ENCODE peak calls at places on chromosomes 5 and 9, in five cellular contexts. T is thyroid gland, K is neural progenitor cell, J is WERI-Rb-1, A is Panc1. E is an unnamed sample. For H3K36me3, the result is how much of the 10 kb centered on the place peaks cover.

GRCh38 chr5:44942524-44943001 is 133.8 kb downstream of the MRPS30 start:
- DNase-seq in T (no peak), K (peak), J (no peak), A (no peak), E (no peak)

GRCh38 chr5:141326088-141326854 is 4.0 kb upstream of the PCDHGA1 start:
- DNase-seq in T (peak), K (peak), J (peak), A (no peak), E (peak)

GRCh38 chr5:73899055-73899454 is 273.1 kb downstream of the ARHGEF28 start:
- DNase-seq in T (no peak), K (no peak), J (no peak), A (no peak), E (no peak)

GRCh38 chr5:76145945-76146344 is 62.8 kb downstream of the SV2C start:
- DNase-seq in T (peak), K (peak), J (peak), A (no peak), E (no peak)

GRCh38 chr5:176162206-176162605 is 76.0 kb upstream of the SIMC1 start:
- DNase-seq in T (no peak), K (no peak), J (no peak), A (no peak), E (peak)

GRCh38 chr9:113463418-113464285 is at the start of gene RGS3:
- DNase-seq in T (peak), K (peak), J (no peak), A (no peak), E (peak)

GRCh38 chr5:149371296-149371962 is 7.7 kb downstream of the IL17B start:
- DNase-seq in T (peak), K (peak), J (peak), A (peak), E (peak)

GRCh38 chr5:158534203-158534602 is 565.5 kb downstream of the EBF1 start:
- DNase-seq in T (no peak), K (peak), J (no peak), A (no peak), E (no peak)

GRCh38 chr5:10286552-10287227 is 21.0 kb downstream of the CMBL start:
- DNase-seq in T (no peak), K (no peak), J (no peak), A (no peak), E (no peak)

GRCh38 chr5:180135128-180135955 is 63.8 kb upstream of the RNF130 start:
- DNase-seq in T (no peak), K (no peak), J (no peak), A (no peak), E (peak)

GRCh38 chr9:81754245-81754644 is 64.9 kb upstream of the TLE1 start:
- DNase-seq in T (no peak), K (no peak), J (no peak), A (no peak), E (no peak)

GRCh38 chr9:87006956-87007355 is 59.6 kb upstream of the GAS1 start:
- DNase-seq in T (no peak), K (no peak), J (no peak), A (no peak), E (no peak)

GRCh38 chr9:98577446-98577845 is 131.3 kb downstream of the GABBR2 start:
- DNase-seq in T (no peak), K (no peak), J (no peak), A (no peak), E (no peak)

GRCh38 chr9:98983295-98984268 is 39.9 kb downstream of the COL15A1 start:
- DNase-seq in T (no peak), K (no peak), J (no peak), A (no peak), E (no peak)

GRCh38 chr5:15501057-15501791 is 1.2 kb downstream of the FBXL7 start:
- DNase-seq in T (no peak), K (peak), J (peak), A (no peak), E (peak)

GRCh38 chr9:98521141-98521540 is 187.6 kb downstream of the GABBR2 start:
- DNase-seq in T (no peak), K (no peak), J (no peak), A (no peak), E (no peak)

GRCh38 chr5:76083555-76084495 is 642 bp downstream of the SV2C start:
- DNase-seq in T (no peak), K (peak), J (peak), A (no peak), E (peak)

GRCh38 chr9:104872959-104873850 is 54.8 kb downstream of the ABCA1 start:
- DNase-seq in T (peak), K (no peak), J (no peak), A (peak), E (peak)

GRCh38 chr5:95283761-95284511 is 958 bp downstream of the MCTP1 start:
- DNase-seq in T (peak), K (peak), J (peak), A (no peak), E (peak)

GRCh38 chr5:15655683-15656082 is 155.7 kb downstream of the FBXL7 start:
- DNase-seq in T (no peak), K (no peak), J (no peak), A (no peak), E (no peak)

GRCh38 chr9:105706156-105706555 is 11.8 kb downstream of the TMEM38B start:
- DNase-seq in T (no peak), K (no peak), J (no peak), A (no peak), E (no peak)

GRCh38 chr9:14723301-14723700 is 768 bp upstream of the CER1 start:
- DNase-seq in T (no peak), K (peak), J (no peak), A (no peak), E (no peak)

GRCh38 chr5:98769256-98770157 is 4.0 kb upstream of the RGMB start:
- DNase-seq in T (peak), K (peak), J (peak), A (no peak), E (peak)

GRCh38 chr5:43396762-43397304 is 15.4 kb downstream of the CCL28 start:
- DNase-seq in T (peak), K (peak), J (no peak), A (no peak), E (peak)

GRCh38 chr9:126521976-126522590 is 91.6 kb upstream of the LMX1B start:
- DNase-seq in T (no peak), K (no peak), J (no peak), A (no peak), E (no peak)

GRCh38 chr9:106334081-106334480 is 528.9 kb upstream of the ZNF462 start:
- DNase-seq in T (no peak), K (no peak), J (peak), A (no peak), E (no peak)

GRCh38 chr5:6642655-6643054 is 9.4 kb downstream of the SRD5A1 start:
- DNase-seq in T (no peak), K (no peak), J (no peak), A (no peak), E (no peak)

GRCh38 chr9:37994639-37995347 is 74.2 kb downstream of the SHB start:
- DNase-seq in T (peak), K (no peak), J (peak), A (no peak), E (peak)

GRCh38 chr9:36855443-36856315 is 178.4 kb downstream of the PAX5 start:
- DNase-seq in T (no peak), K (peak), J (peak), A (peak), E (no peak)

GRCh38 chr9:126303488-126303887 is 23.1 kb upstream of the MVB12B start:
- DNase-seq in T (no peak), K (no peak), J (no peak), A (no peak), E (no peak)

GRCh38 chr9:33193818-33194217 is 26.7 kb upstream of the B4GALT1 start:
- DNase-seq in T (no peak), K (no peak), J (no peak), A (no peak), E (no peak)

GRCh38 chr9:17291766-17292165 is 156.9 kb downstream of the CNTLN start:
- DNase-seq in T (no peak), K (no peak), J (no peak), A (no peak), E (no peak)

GRCh38 chr5:127031863-127032232 is 1.5 kb upstream of the MARCHF3 start:
- DNase-seq in T (no peak), K (no peak), J (no peak), A (no peak), E (no peak)

GRCh38 chr5:142955628-142956027 is 185.5 kb downstream of the ARHGAP26 start:
- DNase-seq in T (no peak), K (no peak), J (no peak), A (no peak), E (no peak)
- H3K27ac ChIP-seq in T (no peak), K (no peak), J (no peak), A (no peak), E (no peak)

GRCh38 chr9:88721028-88721427 is 186.1 kb downstream of the NXNL2 start:
- DNase-seq in T (no peak), K (no peak), J (no peak), A (no peak), E (no peak)
- H3K36me3 ChIP-seq in T (under half), K (under half), J (under half), A (under half), E (under half)

DNA sequence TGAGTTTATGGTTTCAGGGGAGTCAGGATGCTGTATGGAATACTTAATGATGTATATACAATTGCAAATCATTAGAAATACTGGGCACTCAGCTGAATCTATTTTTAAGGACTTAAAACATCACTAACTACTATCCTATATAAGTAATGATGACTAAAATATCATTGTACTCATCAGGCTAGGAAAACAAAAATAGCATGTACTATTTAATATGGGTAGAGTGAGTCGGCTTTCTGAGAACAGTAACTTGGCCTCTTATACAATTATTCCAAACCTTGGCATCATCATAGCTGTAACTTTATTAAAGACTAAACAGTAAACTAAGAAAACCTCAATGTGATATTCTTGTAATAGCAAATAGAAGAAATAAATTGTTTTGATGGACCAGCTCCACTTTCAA is 94.5 kb downstream of the PJA2 start:
- DNase-seq in T (no peak), K (no peak), J (no peak), A (no peak), E (no peak)
- H3K27ac ChIP-seq in T (no peak), K (no peak), J (no peak), A (no peak), E (no peak)

DNA sequence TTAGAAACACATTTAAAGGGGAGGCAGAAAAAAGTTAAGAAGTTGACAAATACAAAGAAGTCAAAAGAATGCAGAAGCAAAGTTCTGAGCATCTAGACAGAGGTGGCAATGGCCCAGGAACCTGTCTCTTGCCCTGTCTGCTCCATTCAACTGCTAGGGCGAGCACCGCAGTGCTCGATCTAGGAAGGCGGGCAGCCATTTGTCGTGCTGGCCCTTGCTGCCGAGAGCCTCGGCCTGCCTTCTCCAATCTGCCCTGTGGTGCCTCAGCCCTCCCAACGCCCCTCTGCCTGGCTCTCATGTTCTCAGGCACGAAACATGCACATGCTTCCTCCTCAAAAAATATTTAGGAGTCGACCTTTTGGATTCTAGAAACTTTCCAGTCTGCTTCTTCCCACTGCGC is 42.2 kb downstream of the DDX31 start:
- DNase-seq in T (no peak), K (no peak), J (no peak), A (no peak), E (no peak)
- H3K36me3 ChIP-seq in T (under half), K (under half), J (under half), A (under half), E (under half)

DNA sequence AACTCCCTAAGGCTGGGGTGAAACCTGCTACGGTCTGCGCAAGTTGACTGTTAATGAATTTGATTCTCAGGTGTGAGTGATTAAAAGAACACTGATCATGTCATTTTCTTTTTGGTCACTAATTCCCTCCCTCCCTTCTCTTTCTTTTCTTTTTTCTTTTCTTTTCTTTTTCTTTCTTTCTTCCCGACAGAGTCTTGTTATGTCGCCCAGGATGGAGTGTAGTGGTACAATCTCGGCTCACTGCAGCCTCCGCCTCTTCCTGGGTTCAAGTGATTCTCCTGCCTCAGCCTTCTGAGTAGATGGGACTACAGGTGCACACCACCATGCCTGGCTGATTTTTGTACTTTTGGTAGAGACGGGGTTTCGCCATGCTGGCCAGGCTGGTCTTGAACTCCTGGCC is 2.6 kb downstream of the ANXA1 start:
- DNase-seq in T (no peak), K (no peak), J (no peak), A (no peak), E (no peak)
- H3K27ac ChIP-seq in T (peak), K (no peak), J (no peak), A (peak), E (peak)

E was measured in testis.